ENCODE peak calls at places on chromosomes 7 and 10, in ten cellular contexts. F is lower leg skin, K is fibroblast of the aortic adventitia, I is AG04449, J is HL-60, Y is IMR-90, B is prostate gland, Z is PC-9, S is mucosa of descending colon, N is foreskin keratinocyte. P is an unnamed sample.

GRCh38 chr10:94567714-94568520 is 22.3 kb downstream of the HELLS start:
- DNase-seq in Z (no peak), F (no peak), I (no peak), N (no peak), Y (no peak), S (no peak), K (no peak), B (no peak), J (no peak), P (no peak)

GRCh38 chr7:132933076-132933466 is 148.8 kb downstream of the CHCHD3 start:
- DNase-seq in S (no peak), B (no peak), J (peak; percentile 46), N (no peak), Y (peak; percentile 80), K (peak; percentile 91), Z (no peak), I (peak; percentile 24), F (no peak), P (no peak)

GRCh38 chr7:139588632-139589031 is 65.1 kb downstream of the CLEC2L start:
- DNase-seq in S (no peak), F (peak; percentile 78), J (peak; percentile 87), Y (peak; percentile 83), B (no peak), Z (no peak), N (no peak), K (peak; percentile 51), I (peak; percentile 9), P (no peak)

GRCh38 chr10:49759787-49760551 is 2.2 kb downstream of the OGDHL start:
- DNase-seq in Z (no peak), S (no peak), K (no peak), B (no peak), J (no peak), F (peak; percentile 70), I (no peak), N (no peak), Y (no peak), P (no peak)

GRCh38 chr10:25226775-25227682 is 52.2 kb downstream of the GPR158 start:
- DNase-seq in B (no peak), K (peak; percentile 58), Y (peak; percentile 22), N (no peak), Z (no peak), F (no peak), S (peak; percentile 39), J (no peak), I (no peak), P (peak; percentile 8)

GRCh38 chr10:105597297-105597696 is 956.2 kb downstream of the SORCS3 start:
- DNase-seq in B (no peak), Z (no peak), Y (peak; percentile 40), K (no peak), S (no peak), N (no peak), J (no peak), F (no peak), I (no peak), P (no peak)

GRCh38 chr10:89810908-89811515 is 109.6 kb downstream of the KIF20B start:
- DNase-seq in N (no peak), J (no peak), Z (no peak), B (no peak), I (no peak), S (no peak), F (no peak), K (no peak), Y (no peak), P (no peak)

GRCh38 chr10:112964482-112964881 is 14.4 kb downstream of the TCF7L2 start:
- DNase-seq in J (no peak), K (no peak), S (no peak), Z (no peak), I (no peak), N (no peak), Y (no peak), F (no peak), B (no peak), P (no peak)

GRCh38 chr7:152894295-152895170 is 135.0 kb downstream of the ACTR3B start:
- DNase-seq in B (no peak), S (peak; percentile 33), K (peak; percentile 0), Z (no peak), N (no peak), I (no peak), J (no peak), Y (no peak), F (peak; percentile 71), P (peak; percentile 82)

GRCh38 chr10:119502214-119502613 is 40.3 kb downstream of the RGS10 start:
- DNase-seq in K (no peak), S (peak; percentile 60), Z (no peak), F (no peak), Y (no peak), I (no peak), N (no peak), J (no peak), B (no peak), P (peak; percentile 45)

GRCh38 chr10:104028146-104028545 is 57.5 kb downstream of the COL17A1 start:
- DNase-seq in N (no peak), S (no peak), B (no peak), I (no peak), Z (no peak), F (no peak), J (no peak), Y (peak; percentile 23), K (peak; percentile 27), P (no peak)
- TF ChIP-seq CTCF in N (peak; percentile 64), S (no peak), B (peak; percentile 21), I (peak; percentile 40), Z (peak; percentile 38), F (no peak), J (peak; percentile 1), Y (peak; percentile 23), K (peak; percentile 59), P (no peak)

GRCh38 chr10:14436233-14436632 is 105.5 kb upstream of the FRMD4A start:
- DNase-seq in S (no peak), N (no peak), B (no peak), K (no peak), I (no peak), Y (no peak), Z (no peak), J (no peak), F (no peak), P (no peak)

GRCh38 chr10:14438576-14438975 is 107.9 kb upstream of the FRMD4A start:
- DNase-seq in B (no peak), J (no peak), K (no peak), N (no peak), Z (no peak), Y (no peak), I (no peak), S (no peak), F (no peak), P (no peak)

GRCh38 chr10:14438057-14438456 is 107.3 kb upstream of the FRMD4A start:
- DNase-seq in Z (no peak), Y (no peak), J (no peak), F (no peak), N (no peak), B (no peak), S (no peak), K (no peak), I (no peak), P (no peak)

GRCh38 chr10:14439451-14440259 is 108.9 kb upstream of the FRMD4A start:
- DNase-seq in I (no peak), S (no peak), B (no peak), Z (no peak), K (no peak), J (no peak), F (no peak), Y (peak; percentile 13), N (no peak), P (no peak)
- TF ChIP-seq CTCF in I (no peak), S (no peak), B (no peak), Z (no peak), K (peak; percentile 6), J (no peak), F (no peak), Y (no peak), N (no peak), P (no peak)

GRCh38 chr7:114414151-114415053 is at the start of gene FOXP2:
- DNase-seq in N (peak; percentile 54), J (no peak), Z (no peak), K (peak; percentile 56), S (no peak), I (no peak), F (no peak), Y (peak; percentile 48), B (no peak), P (no peak)

GRCh38 chr7:114412548-114412947 is 2.1 kb upstream of the FOXP2 start:
- DNase-seq in I (no peak), F (no peak), K (no peak), Y (no peak), J (no peak), N (no peak), B (no peak), Z (no peak), S (no peak), P (no peak)

GRCh38 chr7:114413741-114414140 is 874 bp upstream of the FOXP2 start:
- DNase-seq in N (peak; percentile 41), B (peak; percentile 8), I (no peak), Y (no peak), Z (no peak), F (no peak), K (peak; percentile 26), S (no peak), J (no peak), P (no peak)

GRCh38 chr7:114405427-114405826 is 9.2 kb upstream of the FOXP2 start:
- DNase-seq in F (no peak), B (no peak), S (no peak), Z (no peak), I (no peak), Y (no peak), J (peak; percentile 14), K (peak; percentile 49), N (no peak), P (no peak)

DNA sequence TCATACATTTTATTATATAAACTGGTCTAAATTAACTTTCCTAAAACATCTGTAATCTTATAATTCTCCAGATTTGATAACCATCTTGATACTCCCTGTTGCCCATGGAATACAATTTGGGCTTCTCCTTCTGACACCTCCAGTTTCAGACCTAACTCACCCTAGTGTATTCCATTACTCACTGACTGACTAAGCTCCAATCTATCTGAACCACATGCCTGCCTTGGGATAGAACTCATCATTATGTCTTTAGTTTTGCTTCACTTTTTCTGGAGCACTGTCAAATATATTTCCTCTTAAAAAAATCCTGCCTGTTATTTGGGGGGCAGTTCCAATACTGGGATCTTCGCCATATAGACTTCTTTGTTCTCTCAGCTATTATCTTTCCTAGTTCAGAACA is 4.9 kb upstream of the FOXP2 start:
- DNase-seq in F (no peak), N (peak; percentile 49), J (no peak), Y (peak; percentile 66), I (no peak), S (no peak), B (no peak), K (peak; percentile 51), Z (no peak), P (no peak)
- TF ChIP-seq CTCF in F (no peak), N (no peak), J (no peak), Y (no peak), I (no peak), S (no peak), B (no peak), K (no peak), Z (no peak), P (no peak)

DNA sequence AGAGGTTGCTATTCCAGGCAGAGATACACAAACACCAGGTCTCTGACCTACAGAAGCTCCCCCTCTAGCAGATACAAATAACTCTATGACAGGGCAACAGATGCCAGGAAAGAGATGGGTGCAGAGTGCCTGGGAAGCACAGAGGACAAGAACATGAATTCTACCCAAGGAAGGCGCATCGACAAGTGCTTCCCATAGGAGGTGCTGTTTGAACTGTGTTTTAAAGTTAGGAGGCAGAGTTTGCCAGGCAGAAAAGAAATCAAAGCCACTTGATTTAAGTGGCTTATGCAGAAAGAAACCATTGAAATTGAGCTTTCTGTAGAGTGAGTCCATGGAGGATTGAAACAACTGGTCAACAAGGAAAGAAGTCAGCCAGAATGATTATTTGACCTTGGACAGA is 35.3 kb upstream of the EGR2 start:
- DNase-seq in Z (no peak), J (no peak), S (no peak), N (no peak), I (no peak), F (no peak), Y (peak; percentile 1), B (no peak), K (peak; percentile 17), P (no peak)
- TF ChIP-seq CTCF in Z (peak; percentile 37), J (no peak), S (no peak), N (peak; percentile 56), I (no peak), F (no peak), Y (peak; percentile 12), B (no peak), K (no peak), P (peak; percentile 23)